ENCODE peak calls at places on chromosome 2, in five cellular contexts. W, Z, L, P and C are unnamed samples.
A peak's percentile ranks its signal among the peaks of the same experiment; 100 is the strongest.

GRCh38 chr2:217290467-217290866 is 430.6 kb upstream of the TNP1 start:
- DNase-seq in W (no peak), L (no peak), Z (no peak), P (no peak), C (no peak)

GRCh38 chr2:64405476-64406406 is 48.2 kb upstream of the LGALSL start:
- DNase-seq in L (no peak), W (no peak), P (no peak), Z (no peak), C (no peak)

GRCh38 chr2:168443818-168444217 is 12.3 kb upstream of the CERS6 start:
- DNase-seq in W (no peak), Z (no peak), P (no peak), L (no peak), C (no peak)

GRCh38 chr2:95060446-95061118 is 35.1 kb downstream of the MAL start:
- DNase-seq in P (no peak), L (peak; percentile 60), W (no peak), Z (no peak), C (no peak)

GRCh38 chr2:207143474-207144190 is 22.1 kb downstream of the KLF7 start:
- DNase-seq in P (no peak), Z (peak; percentile 49), W (no peak), L (no peak), C (no peak)

GRCh38 chr2:160397530-160397865 is 96.1 kb downstream of the RBMS1 start:
- DNase-seq in P (no peak), Z (no peak), L (no peak), W (no peak), C (no peak)

GRCh38 chr2:162934191-162934590 is 95.6 kb upstream of the KCNH7 start:
- DNase-seq in W (no peak), L (no peak), P (no peak), Z (no peak), C (no peak)

GRCh38 chr2:37663390-37663789 is 8.1 kb downstream of the CDC42EP3 start:
- DNase-seq in W (no peak), P (no peak), L (no peak), Z (no peak), C (no peak)

GRCh38 chr2:147782521-147782920 is 62.3 kb upstream of the ACVR2A start:
- DNase-seq in Z (no peak), P (no peak), W (peak; percentile 11), L (no peak), C (no peak)

GRCh38 chr2:56749152-56749752 is 565.5 kb downstream of the CCDC85A start:
- DNase-seq in Z (no peak), P (no peak), W (peak; percentile 0), L (peak; percentile 18), C (no peak)

GRCh38 chr2:36561223-36561944 is 36.6 kb downstream of the FEZ2 start:
- DNase-seq in Z (no peak), P (no peak), L (peak; percentile 18), W (peak; percentile 16), C (no peak)

GRCh38 chr2:66515743-66516142 is 80.8 kb downstream of the MEIS1 start:
- DNase-seq in P (no peak), Z (no peak), W (peak; percentile 18), L (no peak), C (no peak)

GRCh38 chr2:18750662-18751554 is 161.5 kb upstream of the NT5C1B start:
- DNase-seq in P (no peak), Z (no peak), L (no peak), W (no peak), C (no peak)

GRCh38 chr2:69926849-69927515 is 12.1 kb downstream of the MXD1 start:
- DNase-seq in W (no peak), L (peak; percentile 86), Z (no peak), P (no peak), C (no peak)

GRCh38 chr2:8558096-8558495 is 123.8 kb upstream of the ID2 start:
- DNase-seq in W (no peak), L (no peak), P (no peak), Z (no peak), C (no peak)

GRCh38 chr2:228466851-228467250 is 285.4 kb upstream of the SPHKAP start:
- DNase-seq in W (no peak), Z (no peak), L (no peak), P (no peak), C (no peak)

GRCh38 chr2:230067990-230068657 is 600 bp downstream of the SLC16A14 start:
- DNase-seq in P (no peak), L (no peak), W (no peak), Z (peak; percentile 88), C (peak; percentile 64)

GRCh38 chr2:68824831-68825230 is 46.4 kb downstream of the BMP10 start:
- DNase-seq in L (no peak), Z (no peak), W (no peak), P (no peak), C (no peak)

GRCh38 chr2:75595541-75596395 is 35.0 kb upstream of the EVA1A start:
- DNase-seq in L (peak; percentile 38), Z (no peak), W (no peak), P (no peak), C (no peak)

GRCh38 chr2:98333922-98334321 is 12.3 kb upstream of the CNGA3 start:
- DNase-seq in Z (no peak), W (no peak), L (no peak), P (no peak), C (no peak)

DNA sequence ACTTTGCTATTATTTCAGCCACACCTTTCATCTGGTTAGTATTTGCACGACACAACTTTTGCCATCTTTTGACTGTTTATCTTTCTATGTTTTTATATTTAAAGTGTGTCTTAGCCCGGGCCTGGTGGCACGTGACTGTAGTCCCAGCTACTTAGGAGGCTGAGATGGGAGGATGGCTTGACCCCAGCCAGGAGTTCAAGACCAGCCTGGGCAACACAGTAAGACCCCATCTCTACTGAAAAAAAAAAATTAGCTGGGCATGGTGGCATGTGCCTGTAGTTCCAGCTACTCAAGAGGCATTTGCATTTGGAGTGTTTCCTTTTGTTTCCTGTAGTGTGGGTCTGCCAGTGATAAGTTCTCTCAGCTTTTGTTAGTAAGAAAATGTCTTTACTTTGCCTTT is 88.7 kb upstream of the GLI2 start:
- DNase-seq in L (no peak), Z (no peak), W (no peak), P (no peak), C (no peak)
- TF ChIP-seq CREB1 in L (no peak), Z (no peak), W (no peak), P (no peak), C (no peak)

DNA sequence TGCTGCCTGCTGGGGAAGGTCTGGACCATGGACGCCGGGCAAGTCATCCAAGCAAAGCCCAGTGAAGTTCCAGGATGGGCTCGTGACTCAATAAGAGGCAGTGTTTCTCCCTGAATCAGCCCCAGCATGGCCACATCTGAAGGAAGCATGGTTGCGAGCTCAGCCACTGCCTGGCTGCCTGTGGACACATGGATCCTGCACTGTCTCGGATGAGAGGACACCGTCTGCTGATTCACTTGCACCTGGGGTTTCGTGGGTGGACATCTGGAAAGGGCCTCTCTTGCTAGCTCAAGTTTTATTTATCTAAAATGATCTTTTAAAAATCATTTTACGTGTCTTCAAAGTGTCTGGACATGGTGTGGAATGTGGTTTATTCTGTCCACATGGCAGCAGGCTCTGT is 224.8 kb upstream of the FN1 start:
- DNase-seq in P (no peak), W (no peak), Z (no peak), L (no peak), C (no peak)
- TF ChIP-seq USF2 in P (no peak), W (no peak), Z (no peak), L (no peak), C (no peak)

GRCh38 chr2:119823734-119824334 is 64.1 kb downstream of the PTPN4 start:
- DNase-seq in L (peak; percentile 46), P (no peak), Z (no peak), W (peak; percentile 50), C (peak; percentile 26)
- TF ChIP-seq CREB1 in L (no peak), P (no peak), Z (no peak), W (no peak), C (no peak)

GRCh38 chr2:29628078-29628765 is 293.2 kb downstream of the ALK start:
- DNase-seq in L (no peak), P (no peak), W (no peak), Z (no peak), C (no peak)
- TF ChIP-seq USF2 in L (no peak), P (no peak), W (no peak), Z (no peak), C (no peak)

DNA sequence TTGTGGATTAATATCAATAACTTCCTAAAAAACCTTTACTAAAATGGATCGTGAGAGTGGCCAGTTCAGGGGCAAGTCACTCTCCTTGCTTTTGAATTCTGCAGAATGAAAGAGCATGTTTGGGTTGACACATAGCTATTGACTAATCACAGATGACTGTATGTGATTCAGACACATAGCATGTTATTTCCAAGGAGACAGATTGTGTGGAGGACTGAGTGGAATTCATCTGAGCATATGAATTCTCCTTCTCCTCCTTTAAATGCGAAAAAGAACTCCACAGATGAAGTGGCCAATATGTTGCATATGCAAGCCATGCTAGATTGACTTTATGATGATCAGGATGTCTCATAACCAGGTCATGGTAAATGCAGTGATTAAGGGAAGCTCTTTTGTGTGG is 249.4 kb upstream of the FAM98A start:
- DNase-seq in Z (no peak), W (no peak), P (no peak), L (no peak), C (no peak)
- TF ChIP-seq CREB1 in Z (no peak), W (no peak), P (no peak), L (no peak), C (no peak)

DNA sequence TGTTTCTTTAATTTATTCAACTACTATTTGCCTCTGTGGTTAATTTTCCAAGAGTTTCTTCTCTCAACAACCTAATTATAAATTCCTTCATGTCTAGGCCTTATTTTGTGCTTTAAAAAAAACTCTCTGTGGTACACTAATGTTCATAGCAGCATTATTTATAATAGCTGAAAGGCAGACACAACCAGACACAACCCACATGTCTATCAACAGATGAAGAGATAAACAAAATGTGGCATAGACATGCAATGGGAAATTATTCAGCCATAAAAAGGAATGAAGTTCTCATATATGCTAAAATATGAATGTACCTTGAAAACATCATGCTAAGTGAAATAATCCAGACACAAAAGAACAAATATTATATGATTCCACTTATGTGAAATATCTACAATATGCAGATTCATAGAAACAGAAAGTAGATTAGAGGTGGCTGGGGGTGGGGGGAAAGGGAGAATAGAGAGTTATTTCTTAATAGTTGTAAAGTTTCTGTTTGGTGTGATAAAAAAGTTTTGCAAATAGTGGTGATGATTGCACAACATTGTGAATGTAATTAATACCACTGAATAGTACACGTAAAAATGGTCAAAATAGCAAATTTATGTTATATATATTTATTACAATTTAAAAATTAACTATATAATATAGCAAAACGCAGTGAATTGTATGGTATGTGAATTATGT is 28.1 kb upstream of the RASGRP3 start:
- DNase-seq in L (no peak), W (no peak), Z (no peak), P (no peak), C (no peak)
- TF ChIP-seq USF2 in L (no peak), W (no peak), Z (no peak), P (no peak), C (no peak)

DNA sequence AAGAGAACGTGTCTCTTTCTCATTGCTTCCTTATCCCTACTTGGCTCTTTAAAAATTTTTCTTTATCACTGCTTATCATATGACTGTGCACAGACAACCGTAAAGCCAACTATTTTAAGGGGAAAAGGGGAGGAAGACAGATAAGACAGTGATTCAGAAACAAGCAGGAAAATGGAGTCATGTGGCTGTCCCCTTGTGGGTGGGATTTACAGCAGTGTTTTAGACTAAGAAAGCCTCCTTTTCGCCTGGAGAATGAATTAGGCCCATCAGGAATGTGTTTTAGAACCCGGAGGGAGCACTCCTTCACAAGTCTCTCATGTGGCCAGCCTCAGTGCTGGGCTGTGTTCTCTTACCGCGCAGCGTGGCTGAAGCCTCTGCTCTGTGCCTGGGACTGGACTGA is 17.6 kb downstream of the PRKCE start:
- DNase-seq in L (no peak), W (peak; percentile 44), P (no peak), Z (no peak), C (no peak)
- TF ChIP-seq CREB1 in L (no peak), W (no peak), P (no peak), Z (no peak), C (no peak)